ENCODE peak calls at places on chromosomes 12 and 14, in six cellular contexts. Y is ascending aorta, S is HFFc6, Q is body of pancreas, R is stomach, Z is amniotic epithelial cell. F is an unnamed sample.

GRCh38 chr14:73242274-73242960 is 5.1 kb downstream of the PAPLN start:
- DNase-seq in Y (no peak), S (no peak), Q (no peak), R (no peak), Z (peak), F (no peak)

GRCh38 chr14:90301580-90302181 is 30.1 kb downstream of the NRDE2 start:
- DNase-seq in Y (no peak), S (peak), Q (no peak), R (no peak), Z (peak), F (no peak)

GRCh38 chr14:69693145-69693544 is 73.8 kb upstream of the SRSF5 start:
- DNase-seq in Y (no peak), S (no peak), Q (peak), R (peak), Z (no peak), F (peak)

GRCh38 chr14:104368751-104369100 is 210.8 kb upstream of the C14orf180 start:
- DNase-seq in Y (no peak), S (no peak), Q (no peak), R (no peak), Z (no peak), F (no peak)

GRCh38 chr12:126558810-126559209 is 1493.6 kb downstream of the AACS start:
- DNase-seq in Y (no peak), S (no peak), Q (no peak), R (no peak), Z (no peak), F (no peak)

GRCh38 chr14:99750746-99751450 is 42.3 kb upstream of the EML1 start:
- DNase-seq in Y (no peak), S (no peak), Q (no peak), R (no peak), Z (no peak), F (no peak)

GRCh38 chr14:29169408-29169807 is 402.8 kb downstream of the FOXG1 start:
- DNase-seq in Y (no peak), S (no peak), Q (no peak), R (no peak), Z (no peak), F (no peak)

GRCh38 chr12:132689227-132689626 is 1.8 kb downstream of the PXMP2 start:
- DNase-seq in Y (no peak), S (no peak), Q (peak), R (peak), Z (no peak), F (no peak)

GRCh38 chr12:120940799-120941198 is 36.6 kb upstream of the SPPL3 start:
- DNase-seq in Y (no peak), S (peak), Q (no peak), R (no peak), Z (peak), F (no peak)

GRCh38 chr14:75088566-75089373 is 19.3 kb downstream of the ZC2HC1C start:
- DNase-seq in Y (no peak), S (peak), Q (peak), R (peak), Z (peak), F (peak)